ENCODE peak calls at places on chromosomes 5 and 9, in nine cellular contexts. P is left ventricle myocardium inferior, X is spleen, N is GM06990, Z is SK-N-SH, E is Peyer's patch, W is fibroblast of mammary gland, K is fibroblast of pulmonary artery, J is MM.1S. I is an unnamed sample.

GRCh38 chr5:32261198-32261597 is 51.5 kb downstream of the MTMR12 start:
- DNase-seq in J (peak), N (peak), P (no peak), X (no peak), E (no peak), Z (no peak), W (no peak), K (peak), I (no peak)

GRCh38 chr5:81908044-81908443 is 63.8 kb upstream of the ATG10 start:
- DNase-seq in E (no peak), X (no peak), K (no peak), P (no peak), W (no peak), J (no peak), N (no peak), Z (no peak), I (no peak)

GRCh38 chr9:123360161-123361085 is 4.4 kb downstream of the CRB2 start:
- DNase-seq in W (no peak), X (no peak), E (peak), P (no peak), N (peak), Z (peak), K (no peak), J (peak), I (no peak)

GRCh38 chr5:143217065-143217803 is 186.3 kb downstream of the NR3C1 start:
- DNase-seq in K (peak), P (no peak), W (no peak), J (no peak), E (no peak), X (no peak), N (no peak), Z (no peak), I (no peak)

GRCh38 chr5:159873680-159874079 is 42.6 kb upstream of the ADRA1B start:
- DNase-seq in W (peak), J (no peak), E (no peak), K (no peak), N (no peak), P (no peak), X (no peak), Z (no peak), I (no peak)

GRCh38 chr9:112755059-112755458 is 4.5 kb downstream of the SNX30 start:
- DNase-seq in N (no peak), J (no peak), P (no peak), K (peak), W (no peak), Z (no peak), X (no peak), E (no peak), I (no peak)

GRCh38 chr5:73783823-73784222 is 157.8 kb downstream of the ARHGEF28 start:
- DNase-seq in E (no peak), Z (no peak), P (no peak), X (no peak), J (peak), K (peak), N (no peak), W (peak), I (no peak)

GRCh38 chr5:159319822-159320221 is 10.5 kb downstream of the IL12B start:
- DNase-seq in J (no peak), P (no peak), X (no peak), W (no peak), E (no peak), K (no peak), Z (peak), N (no peak), I (no peak)

GRCh38 chr5:7391688-7392400 is 4.1 kb upstream of the ADCY2 start:
- DNase-seq in P (no peak), Z (no peak), X (no peak), E (peak), N (no peak), K (no peak), J (no peak), W (no peak), I (no peak)

GRCh38 chr5:113776832-113777525 is 263.5 kb downstream of the YTHDC2 start:
- DNase-seq in N (no peak), K (peak), X (no peak), Z (no peak), W (no peak), E (no peak), J (no peak), P (no peak), I (no peak)

GRCh38 chr9:111910428-111910827 is 13.8 kb downstream of the UGCG start:
- DNase-seq in Z (no peak), E (no peak), K (no peak), X (no peak), P (no peak), W (no peak), N (no peak), J (no peak), I (no peak)

GRCh38 chr5:136200130-136200529 is 7.2 kb upstream of the SMIM32 start:
- DNase-seq in J (no peak), X (no peak), K (no peak), W (no peak), N (no peak), Z (peak), E (no peak), P (no peak), I (no peak)

GRCh38 chr5:156474251-156474650 is 147.3 kb downstream of the SGCD start:
- DNase-seq in P (peak), J (no peak), K (peak), E (no peak), N (no peak), X (no peak), W (peak), Z (no peak), I (no peak)

GRCh38 chr5:61919920-61920319 is 386.1 kb upstream of the KIF2A start:
- DNase-seq in N (no peak), P (no peak), E (no peak), Z (no peak), X (no peak), W (no peak), K (no peak), J (no peak), I (no peak)

GRCh38 chr5:93281980-93282772 is 298.8 kb downstream of the NR2F1-AS1 start:
- DNase-seq in N (no peak), Z (peak), K (no peak), W (no peak), J (no peak), E (no peak), P (peak), X (no peak), I (no peak)

GRCh38 chr5:98308960-98309359 is 464.5 kb upstream of the RGMB start:
- DNase-seq in N (no peak), Z (no peak), E (no peak), K (peak), J (no peak), P (no peak), X (no peak), W (peak), I (no peak)

GRCh38 chr9:129469188-129469987 is 151.5 kb downstream of the C9orf50 start:
- DNase-seq in N (no peak), W (no peak), E (no peak), X (no peak), J (no peak), K (no peak), P (no peak), Z (no peak), I (no peak)

GRCh38 chr5:159732220-159732619 is 184.1 kb upstream of the ADRA1B start:
- DNase-seq in J (peak), P (no peak), N (no peak), E (no peak), K (no peak), W (no peak), X (no peak), Z (no peak), I (no peak)

GRCh38 chr9:100600511-100601079 is 22.7 kb downstream of the CAVIN4 start:
- DNase-seq in X (no peak), E (no peak), J (no peak), Z (no peak), P (no peak), N (no peak), K (no peak), W (no peak), I (no peak)

GRCh38 chr9:100597236-100597635 is 19.4 kb downstream of the CAVIN4 start:
- DNase-seq in J (no peak), Z (no peak), K (no peak), X (no peak), E (no peak), N (peak), W (no peak), P (no peak), I (no peak)

GRCh38 chr9:100598641-100599145 is 20.8 kb downstream of the CAVIN4 start:
- DNase-seq in X (peak), N (peak), E (peak), J (peak), Z (peak), W (peak), K (peak), P (peak), I (no peak)

GRCh38 chr9:100601216-100601615 is 23.3 kb downstream of the CAVIN4 start:
- DNase-seq in W (peak), E (no peak), Z (peak), X (no peak), P (no peak), K (peak), J (peak), N (peak), I (no peak)

GRCh38 chr9:100602302-100602930 is 24.5 kb downstream of the CAVIN4 start:
- DNase-seq in P (no peak), N (no peak), W (peak), Z (peak), X (no peak), K (peak), E (no peak), J (peak), I (no peak)
- TF ChIP-seq CTCF in P (peak), N (peak), W (peak), Z (peak), X (no peak), K (peak), E (peak), J (peak), I (peak)

GRCh38 chr5:139273322-139273571 is 20.3 kb upstream of the MATR3 start:
- DNase-seq in P (no peak), N (no peak), J (no peak), W (no peak), Z (peak), X (peak), E (no peak), K (no peak), I (no peak)

GRCh38 chr5:139273572-139274264 is 19.8 kb upstream of the MATR3 start:
- DNase-seq in X (peak), W (peak), Z (peak), E (peak), P (peak), N (peak), J (peak), K (peak), I (peak)

GRCh38 chr5:139272471-139273321 is 20.8 kb upstream of the MATR3 start:
- DNase-seq in W (peak), E (no peak), P (no peak), X (no peak), K (peak), J (peak), N (no peak), Z (no peak), I (no peak)

GRCh38 chr5:139268364-139269202 is 25.0 kb upstream of the MATR3 start:
- DNase-seq in W (no peak), Z (no peak), J (peak), X (no peak), P (no peak), E (no peak), N (no peak), K (peak), I (no peak)

DNA sequence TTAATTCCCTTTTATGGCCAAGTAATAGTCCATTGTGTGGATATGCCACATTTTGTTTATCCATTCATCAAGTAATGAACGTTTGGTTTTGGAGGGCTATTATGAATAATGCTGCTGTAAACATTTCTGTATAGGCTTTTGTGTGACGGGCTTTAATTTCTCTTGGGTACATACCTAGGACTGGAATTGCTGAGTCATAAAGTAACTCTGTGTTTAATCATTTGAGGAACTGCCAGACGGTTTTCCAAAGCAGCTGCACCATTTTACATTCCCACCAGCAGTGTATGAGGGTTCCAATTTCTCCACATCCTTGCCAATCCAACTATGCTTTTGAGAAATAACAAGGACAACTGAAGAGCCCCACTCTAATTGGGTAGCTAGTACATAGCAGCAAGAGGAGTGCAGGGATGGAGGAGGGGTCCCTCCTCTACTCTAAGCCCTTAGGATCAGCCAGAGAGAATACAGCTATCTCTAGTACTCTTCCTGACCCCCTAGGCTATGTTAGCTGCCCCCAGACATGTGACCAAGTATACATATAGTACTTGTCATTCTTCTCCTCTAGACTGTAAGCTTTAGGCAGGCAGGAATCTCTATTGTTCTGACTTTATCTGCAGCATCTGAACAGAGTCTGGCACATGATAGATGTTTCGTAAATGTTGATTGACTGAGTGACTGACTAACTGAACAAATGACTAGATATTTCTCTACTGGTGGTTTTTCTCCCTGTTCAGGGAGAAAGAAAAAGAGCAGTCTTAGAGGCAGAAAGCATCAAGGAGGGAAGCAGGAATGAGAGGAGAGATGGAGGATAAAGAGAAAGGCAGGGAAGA is 22.1 kb upstream of the MATR3 start:
- DNase-seq in E (no peak), K (peak), P (no peak), X (no peak), N (no peak), J (no peak), Z (no peak), W (peak), I (no peak)
- TF ChIP-seq CTCF in E (no peak), K (no peak), P (no peak), X (no peak), N (no peak), J (no peak), Z (no peak), W (no peak), I (peak)

GRCh38 chr5:173397531-173397930 is 69.3 kb upstream of the STC2 start:
- DNase-seq in E (no peak), N (no peak), P (no peak), W (no peak), Z (no peak), X (no peak), K (no peak), J (no peak), I (no peak)

GRCh38 chr5:173395933-173396308 is 67.7 kb upstream of the STC2 start:
- DNase-seq in K (no peak), N (no peak), J (no peak), W (no peak), Z (no peak), E (no peak), X (no peak), P (no peak), I (no peak)

GRCh38 chr5:173394701-173395100 is 66.5 kb upstream of the STC2 start:
- DNase-seq in E (no peak), N (no peak), W (peak), J (no peak), X (no peak), P (no peak), K (no peak), Z (no peak), I (no peak)

GRCh38 chr5:173396311-173396993 is 68.2 kb upstream of the STC2 start:
- DNase-seq in J (no peak), X (no peak), P (no peak), K (peak), E (no peak), Z (peak), W (no peak), N (no peak), I (no peak)

DNA sequence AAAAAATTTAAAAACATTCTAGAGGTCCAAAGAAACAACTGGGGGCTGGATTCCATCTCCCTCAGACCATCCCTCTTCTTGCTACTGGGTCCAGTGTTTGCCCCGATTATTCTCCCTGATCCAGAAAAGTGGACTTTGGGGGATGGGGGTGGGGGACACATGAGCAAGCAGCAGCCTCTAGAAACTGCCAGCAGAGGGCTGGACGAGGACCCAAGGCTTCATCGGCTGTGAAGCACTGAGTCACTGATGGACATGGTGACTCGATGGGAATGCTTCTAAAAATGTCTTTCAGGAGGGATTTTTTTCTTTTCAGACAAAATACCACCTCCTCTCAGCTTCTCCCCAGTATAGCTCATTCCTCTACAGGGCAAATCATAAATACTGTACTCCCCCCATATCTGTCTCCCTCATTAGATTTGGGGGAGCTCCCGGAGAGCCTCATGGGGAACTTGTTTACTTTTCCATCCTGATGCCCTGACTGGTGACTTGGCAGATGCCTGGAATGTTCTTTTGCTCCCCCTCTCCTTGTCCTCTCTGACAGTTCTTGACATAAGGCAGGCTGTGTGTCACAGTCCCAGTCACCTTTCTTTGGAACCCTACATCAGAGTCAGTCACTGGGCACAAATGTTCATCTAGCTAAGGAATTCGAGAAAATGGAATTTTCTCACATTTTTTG is 67.2 kb upstream of the STC2 start:
- DNase-seq in P (no peak), J (no peak), N (no peak), X (no peak), K (peak), Z (no peak), E (no peak), W (peak), I (no peak)
- TF ChIP-seq CTCF in P (peak), J (no peak), N (peak), X (no peak), K (peak), Z (peak), E (no peak), W (peak), I (no peak)

DNA sequence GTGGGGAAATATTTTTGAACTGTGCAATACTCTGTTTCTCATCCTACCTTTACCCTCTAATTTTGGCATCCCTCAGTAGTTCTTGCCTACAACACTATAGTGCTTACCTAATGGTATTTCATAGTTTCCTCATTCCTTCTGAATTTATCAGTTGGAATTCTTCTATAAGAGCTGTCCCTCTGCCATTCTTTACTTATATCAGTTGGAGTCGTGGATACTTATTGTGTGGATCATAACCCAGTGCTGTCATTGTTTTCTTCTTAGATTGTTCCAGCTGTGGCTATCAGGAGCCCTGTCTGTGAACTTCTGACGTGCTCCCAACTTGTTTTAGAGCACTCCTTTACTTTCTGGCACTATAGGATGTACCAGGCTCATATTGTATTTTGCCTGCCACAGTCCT is 146.1 kb upstream of the OTULINL start:
- DNase-seq in Z (no peak), X (no peak), E (no peak), W (no peak), J (no peak), P (no peak), K (peak), N (no peak), I (no peak)
- TF ChIP-seq CTCF in Z (no peak), X (no peak), E (no peak), W (no peak), J (no peak), P (no peak), K (no peak), N (no peak), I (no peak)

GRCh38 chr5:100693481-100693880 is 158.3 kb downstream of the FAM174A start:
- DNase-seq in E (no peak), P (no peak), K (no peak), Z (no peak), N (no peak), W (no peak), X (no peak), J (no peak), I (no peak)

GRCh38 chr5:100694100-100694499 is 158.9 kb downstream of the FAM174A start:
- DNase-seq in E (no peak), P (no peak), J (no peak), N (no peak), K (no peak), X (no peak), W (no peak), Z (no peak), I (no peak)

GRCh38 chr5:100697970-100698369 is 162.8 kb downstream of the FAM174A start:
- DNase-seq in P (no peak), X (no peak), J (no peak), E (no peak), N (no peak), Z (no peak), K (no peak), W (no peak), I (no peak)
- TF ChIP-seq CTCF in P (peak), X (no peak), J (peak), E (no peak), N (peak), Z (peak), K (peak), W (peak), I (no peak)

GRCh38 chr5:38265546-38266179 is 7.3 kb downstream of the EGFLAM start:
- DNase-seq in N (no peak), E (no peak), X (no peak), Z (peak), K (peak), P (peak), J (peak), W (peak), I (no peak)
- TF ChIP-seq CTCF in N (peak), E (peak), X (peak), Z (peak), K (peak), P (peak), J (peak), W (peak), I (peak)

I was measured in esophagus squamous epithelium.